ENCODE peak calls at places on chromosomes 16 and 17, in four cellular contexts. V, W, E and O are unnamed samples.

GRCh38 chr16:1119766-1120611 is 23.9 kb upstream of the C1QTNF8 start:
- DNase-seq in W (no peak), E (no peak), V (no peak), O (no peak)

GRCh38 chr16:57372372-57373116 is at the start of gene CX3CL1:
- DNase-seq in W (no peak), E (no peak), V (no peak), O (peak; percentile 87)

GRCh38 chr16:19384656-19385055 is 33.0 kb upstream of the TMC5 start:
- DNase-seq in E (no peak), V (no peak), W (no peak), O (peak; percentile 81)

GRCh38 chr16:1902547-1903219 is 15.5 kb downstream of the HS3ST6 start:
- DNase-seq in E (no peak), V (no peak), W (no peak), O (no peak)

GRCh38 chr16:56245197-56245596 is 53.9 kb downstream of the GNAO1 start:
- DNase-seq in V (no peak), W (no peak), E (no peak), O (no peak)

GRCh38 chr17:45405250-45406086 is 27.2 kb downstream of the ARHGAP27 start:
- DNase-seq in V (no peak), W (no peak), E (no peak), O (peak; percentile 55)

GRCh38 chr16:66188786-66189725 is 177.4 kb upstream of the CDH5 start:
- DNase-seq in W (no peak), E (no peak), V (no peak), O (peak; percentile 13)

GRCh38 chr16:4059969-4060368 is 56.3 kb downstream of the ADCY9 start:
- DNase-seq in V (no peak), E (no peak), W (no peak), O (no peak)

GRCh38 chr16:13234999-13235398 is 333.6 kb downstream of the SHISA9 start:
- DNase-seq in V (no peak), E (no peak), W (no peak), O (no peak)

GRCh38 chr17:64387545-64388171 is 3.0 kb downstream of the PECAM1 start:
- DNase-seq in W (no peak), V (no peak), E (no peak), O (no peak)

GRCh38 chr16:77288222-77288621 is 89.0 kb downstream of the SYCE1L start:
- DNase-seq in V (no peak), E (no peak), W (no peak), O (no peak)

GRCh38 chr16:9199312-9199711 is 107.9 kb downstream of the HAPSTR1 start:
- DNase-seq in V (no peak), W (no peak), E (no peak), O (no peak)

GRCh38 chr16:19502395-19503131 is 19.3 kb downstream of the GDE1 start:
- DNase-seq in E (peak; percentile 71), W (peak; percentile 39), V (peak; percentile 53), O (peak; percentile 75)

GRCh38 chr17:62995377-62995885 is 29.4 kb downstream of the TANC2 start:
- DNase-seq in E (peak; percentile 40), W (no peak), V (no peak), O (peak; percentile 35)

GRCh38 chr17:9022553-9023388 is 1.5 kb downstream of the NTN1 start:
- DNase-seq in E (no peak), W (no peak), V (no peak), O (peak; percentile 34)

GRCh38 chr17:81429813-81430510 is 34.7 kb downstream of the BAHCC1 start:
- DNase-seq in V (no peak), W (no peak), E (no peak), O (peak; percentile 45)

GRCh38 chr16:58422809-58423208 is 30.5 kb downstream of the GINS3 start:
- DNase-seq in E (no peak), V (no peak), W (no peak), O (no peak)

GRCh38 chr17:64984181-64984580 is 64.9 kb upstream of the LRRC37A3 start:
- DNase-seq in V (no peak), E (no peak), W (no peak), O (no peak)

GRCh38 chr16:31916056-31916488 is 42.5 kb downstream of the ZNF267 start:
- DNase-seq in V (no peak), E (no peak), W (no peak), O (no peak)

GRCh38 chr16:60655514-60656153 is 1380.6 kb downstream of the CDH8 start:
- DNase-seq in V (no peak), W (no peak), E (no peak), O (no peak)

GRCh38 chr17:34998205-34998604 is 17.9 kb downstream of the LIG3 start:
- DNase-seq in E (peak; percentile 95), V (peak; percentile 68), W (peak; percentile 64), O (peak; percentile 67)

GRCh38 chr17:4393806-4394205 is 27.3 kb upstream of the UBE2G1 start:
- DNase-seq in W (no peak), E (no peak), V (no peak), O (no peak)

GRCh38 chr16:74280448-74280847 is 16.2 kb upstream of the PSMD7 start:
- DNase-seq in V (no peak), W (no peak), E (no peak), O (no peak)

GRCh38 chr16:88747588-88748301 is 37.3 kb downstream of the PIEZO1 start:
- DNase-seq in W (no peak), V (no peak), E (peak; percentile 91), O (peak; percentile 60)

GRCh38 chr16:12254566-12254965 is 278.0 kb downstream of the SNX29 start:
- DNase-seq in W (no peak), E (no peak), V (no peak), O (no peak)

GRCh38 chr16:89945654-89946053 is 2.9 kb upstream of the DEF8 start:
- DNase-seq in V (no peak), E (no peak), W (no peak), O (no peak)

DNA sequence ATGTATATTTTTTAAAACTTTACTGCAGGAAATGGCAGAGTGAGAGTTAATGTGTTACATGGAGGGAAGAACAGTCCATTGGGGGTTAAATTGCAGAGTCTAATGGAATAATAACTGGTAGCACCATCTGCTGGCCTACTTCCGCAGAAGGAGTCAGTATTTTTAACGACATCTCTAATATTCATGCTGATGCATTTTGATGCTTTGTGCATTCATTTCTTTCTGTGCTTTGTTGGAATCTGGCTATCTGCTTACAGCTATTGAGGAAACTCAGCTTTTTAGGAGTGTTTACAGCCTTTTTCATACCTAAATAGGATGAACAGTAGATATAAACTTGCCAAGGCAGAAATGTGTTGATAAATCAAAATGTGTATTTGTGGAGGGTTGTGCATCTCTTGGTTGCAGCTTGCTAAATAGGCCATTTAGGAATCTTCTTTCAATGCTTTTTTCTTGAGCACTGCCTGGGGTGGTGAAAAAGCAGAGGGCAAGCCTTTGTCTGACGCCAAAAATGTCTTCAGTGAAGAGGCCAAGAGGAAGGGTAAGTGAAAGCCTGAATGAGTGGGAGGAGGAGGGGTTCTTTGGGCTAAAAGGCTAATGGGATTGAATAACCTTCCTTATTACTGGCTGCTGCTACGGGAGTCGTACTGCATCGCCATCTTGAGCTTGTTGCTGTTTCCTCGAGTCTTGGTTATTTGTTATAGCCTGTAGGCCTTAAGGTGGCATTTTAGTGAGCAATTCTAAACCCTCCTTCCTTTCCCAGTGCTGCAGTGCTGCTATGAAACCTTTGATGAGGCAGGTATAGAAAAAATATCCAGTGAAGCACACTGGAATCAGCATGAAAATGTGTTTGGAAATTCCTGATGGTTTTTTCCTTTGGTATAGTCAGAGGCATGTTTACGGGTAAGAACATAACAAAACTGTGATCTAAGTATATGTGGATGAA is 153.3 kb downstream of the CHD9 start:
- DNase-seq in E (peak; percentile 84), W (peak; percentile 45), V (no peak), O (peak; percentile 30)
- TF ChIP-seq CTCF in E (peak; percentile 81), W (peak; percentile 22), V (no peak), O (no peak)

GRCh38 chr17:59696682-59697277 is 10.4 kb downstream of the PTRH2 start:
- DNase-seq in V (no peak), W (no peak), E (no peak), O (no peak)

GRCh38 chr17:59698143-59698542 is 9.1 kb downstream of the PTRH2 start:
- DNase-seq in W (no peak), E (no peak), V (no peak), O (no peak)

GRCh38 chr17:59699218-59699617 is 8.0 kb downstream of the PTRH2 start:
- DNase-seq in V (no peak), W (no peak), E (no peak), O (no peak)

GRCh38 chr17:59702304-59702703 is 4.9 kb downstream of the PTRH2 start:
- DNase-seq in E (no peak), V (no peak), W (no peak), O (no peak)

GRCh38 chr17:59699786-59700185 is 7.4 kb downstream of the PTRH2 start:
- DNase-seq in E (no peak), W (no peak), V (no peak), O (no peak)
- TF ChIP-seq CTCF in E (no peak), W (no peak), V (no peak), O (no peak)

GRCh38 chr16:27476240-27476639 is 73.5 kb downstream of the GTF3C1 start:
- DNase-seq in W (no peak), E (no peak), V (no peak), O (no peak)
- TF ChIP-seq CTCF in W (no peak), E (no peak), V (no peak), O (no peak)

GRCh38 chr17:918102-918740 is 61.4 kb downstream of the NXN start:
- DNase-seq in V (no peak), E (no peak), W (no peak), O (no peak)

GRCh38 chr17:917391-917811 is 62.2 kb downstream of the NXN start:
- DNase-seq in W (no peak), E (no peak), V (no peak), O (no peak)

GRCh38 chr17:913207-913606 is 66.4 kb downstream of the NXN start:
- DNase-seq in E (no peak), W (no peak), V (no peak), O (no peak)

GRCh38 chr17:915416-916201 is 64.0 kb downstream of the NXN start:
- DNase-seq in W (no peak), V (no peak), E (no peak), O (no peak)

DNA sequence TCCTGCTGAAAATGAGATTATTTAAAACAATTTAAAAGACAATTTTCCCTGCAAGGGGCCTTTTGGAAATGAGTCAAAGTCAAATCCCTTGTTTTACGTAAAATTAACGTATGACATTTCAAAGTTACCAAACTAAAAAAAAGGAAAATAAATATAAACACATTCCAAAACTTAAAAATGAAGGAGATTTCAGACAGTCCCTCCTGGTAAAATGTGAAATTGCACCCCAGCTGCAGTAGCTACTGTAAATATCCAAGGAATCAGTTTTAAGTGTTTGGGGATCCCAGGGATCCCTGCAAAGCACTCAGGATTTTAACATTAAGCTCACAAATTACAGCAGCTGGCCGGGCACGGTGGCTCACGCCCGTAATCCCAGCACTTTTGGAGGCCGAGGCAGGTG is 63.3 kb downstream of the NXN start:
- DNase-seq in E (no peak), V (no peak), W (no peak), O (no peak)
- TF ChIP-seq CTCF in E (no peak), V (no peak), W (no peak), O (no peak)

GRCh38 chr17:66737524-66737923 is 97.4 kb upstream of the CACNG5 start:
- DNase-seq in E (no peak), V (no peak), W (no peak), O (no peak)
- TF ChIP-seq CTCF in E (no peak), V (no peak), W (no peak), O (no peak)